ENCODE peak calls at places on chromosome 21, in eight cellular contexts. J is transverse colon, O is lower leg skin, H is tibial nerve, I is Peyer's patch, Y is A549, Z is suprapubic skin, Q is stomach. S is an unnamed sample.
A peak's percentile ranks its signal among the peaks of the same experiment; 100 is the strongest.

GRCh38 chr21:15749868-15750174 is 20.0 kb downstream of the USP25 start:
- DNase-seq in J (no peak), O (no peak), H (no peak), I (no peak), Y (no peak), Z (no peak), Q (no peak), S (peak; percentile 40)

GRCh38 chr21:25107708-25108107 is 499.6 kb downstream of the MRPL39 start:
- DNase-seq in J (no peak), O (no peak), H (no peak), I (no peak), Y (no peak), Z (no peak), Q (no peak), S (no peak)

GRCh38 chr21:16002872-16003466 is 273.2 kb downstream of the USP25 start:
- DNase-seq in J (no peak), O (no peak), H (no peak), I (no peak), Y (no peak), Z (no peak), Q (no peak), S (no peak)

GRCh38 chr21:28436286-28436932 is 556.3 kb downstream of the LTN1 start:
- DNase-seq in J (no peak), O (no peak), H (no peak), I (no peak), Y (no peak), Z (no peak), Q (no peak), S (no peak)

GRCh38 chr21:20997633-20998455 is at the start of gene NCAM2:
- DNase-seq in J (peak; percentile 64), O (peak; percentile 89), H (peak; percentile 33), I (no peak), Y (no peak), Z (no peak), Q (peak; percentile 72), S (peak; percentile 87)

GRCh38 chr21:34603710-34604057 is 11.2 kb downstream of the RCAN1 start:
- DNase-seq in J (no peak), O (no peak), H (no peak), I (no peak), Y (no peak), Z (no peak), Q (no peak), S (no peak)

GRCh38 chr21:25412090-25412489 is 195.2 kb downstream of the MRPL39 start:
- DNase-seq in J (no peak), O (no peak), H (no peak), I (no peak), Y (no peak), Z (no peak), Q (no peak), S (no peak)

GRCh38 chr21:28421716-28422480 is 570.8 kb downstream of the LTN1 start:
- DNase-seq in J (no peak), O (no peak), H (peak; percentile 32), I (no peak), Y (no peak), Z (no peak), Q (no peak), S (no peak)

GRCh38 chr21:25421327-25422028 is 185.8 kb downstream of the MRPL39 start:
- DNase-seq in J (peak; percentile 36), O (no peak), H (peak; percentile 45), I (peak; percentile 74), Y (no peak), Z (no peak), Q (peak; percentile 39), S (peak; percentile 9)

GRCh38 chr21:39660596-39660995 is 47.9 kb downstream of the B3GALT5 start:
- DNase-seq in J (peak; percentile 66), O (peak; percentile 79), H (peak; percentile 14), I (no peak), Y (peak; percentile 43), Z (peak; percentile 67), Q (no peak), S (peak; percentile 20)

GRCh38 chr21:20315044-20315443 is 683.2 kb upstream of the NCAM2 start:
- DNase-seq in J (no peak), O (no peak), H (no peak), I (no peak), Y (no peak), Z (no peak), Q (no peak), S (no peak)

GRCh38 chr21:29534448-29534847 is 235.7 kb downstream of the BACH1 start:
- DNase-seq in J (no peak), O (no peak), H (no peak), I (no peak), Y (no peak), Z (no peak), Q (no peak), S (no peak)

GRCh38 chr21:36245115-36245514 is 74.9 kb upstream of the MORC3 start:
- DNase-seq in J (no peak), O (no peak), H (no peak), I (no peak), Y (no peak), Z (no peak), Q (no peak), S (no peak)

GRCh38 chr21:36247316-36247715 is 72.7 kb upstream of the MORC3 start:
- DNase-seq in J (no peak), O (no peak), H (no peak), I (no peak), Y (no peak), Z (no peak), Q (no peak), S (no peak)

GRCh38 chr21:36246080-36246631 is 73.8 kb upstream of the MORC3 start:
- DNase-seq in J (peak; percentile 24), O (no peak), H (no peak), I (no peak), Y (no peak), Z (no peak), Q (peak; percentile 79), S (no peak)

GRCh38 chr21:36241717-36242116 is 78.3 kb upstream of the MORC3 start:
- DNase-seq in J (no peak), O (no peak), H (no peak), I (no peak), Y (no peak), Z (no peak), Q (no peak), S (no peak)

GRCh38 chr21:36245649-36246048 is 74.3 kb upstream of the MORC3 start:
- DNase-seq in J (no peak), O (no peak), H (no peak), I (no peak), Y (no peak), Z (no peak), Q (no peak), S (no peak)
- TF ChIP-seq CTCF in J (no peak), O (no peak), H (no peak), I (no peak), Y (no peak), Z (no peak), Q (no peak), S (no peak)

DNA sequence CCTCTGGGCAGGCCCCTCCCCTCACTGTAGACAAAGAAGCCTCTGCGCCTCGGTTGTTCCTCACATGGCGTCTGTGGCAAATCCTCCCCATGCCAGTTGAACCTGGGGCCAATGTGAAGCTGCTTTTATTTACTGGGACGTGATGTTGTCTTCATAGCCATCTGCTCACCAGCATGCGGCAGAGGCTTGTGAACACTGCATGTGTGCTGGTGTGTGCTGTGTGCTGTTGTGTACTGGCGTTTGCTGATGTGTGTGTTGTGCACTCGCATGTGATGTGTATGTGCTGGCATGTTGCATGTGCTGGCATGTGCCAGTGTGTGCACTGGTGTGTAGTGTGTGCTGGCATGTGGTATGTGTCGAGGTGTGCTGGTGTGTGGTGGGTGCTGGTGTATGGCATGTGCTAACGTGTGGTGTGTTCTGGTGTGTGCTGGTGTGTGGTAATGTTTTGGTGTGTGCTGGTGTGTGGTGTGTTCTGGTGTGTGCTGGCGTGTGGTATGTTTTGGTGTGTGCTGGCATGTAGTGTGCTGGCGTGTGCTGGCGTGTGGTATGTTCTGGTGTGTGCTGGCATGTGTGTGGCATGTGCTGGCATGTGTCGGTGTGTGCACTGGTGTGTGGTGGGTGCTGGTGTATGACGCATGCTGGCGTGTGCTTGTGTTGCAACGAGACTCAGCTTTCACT is 37.2 kb upstream of the TRAPPC10 start:
- DNase-seq in J (no peak), O (no peak), H (no peak), I (no peak), Y (no peak), Z (no peak), Q (no peak), S (no peak)
- TF ChIP-seq POLR2A in J (no peak), O (no peak), H (no peak), I (no peak), Y (no peak), Z (no peak), Q (no peak), S (no peak)

DNA sequence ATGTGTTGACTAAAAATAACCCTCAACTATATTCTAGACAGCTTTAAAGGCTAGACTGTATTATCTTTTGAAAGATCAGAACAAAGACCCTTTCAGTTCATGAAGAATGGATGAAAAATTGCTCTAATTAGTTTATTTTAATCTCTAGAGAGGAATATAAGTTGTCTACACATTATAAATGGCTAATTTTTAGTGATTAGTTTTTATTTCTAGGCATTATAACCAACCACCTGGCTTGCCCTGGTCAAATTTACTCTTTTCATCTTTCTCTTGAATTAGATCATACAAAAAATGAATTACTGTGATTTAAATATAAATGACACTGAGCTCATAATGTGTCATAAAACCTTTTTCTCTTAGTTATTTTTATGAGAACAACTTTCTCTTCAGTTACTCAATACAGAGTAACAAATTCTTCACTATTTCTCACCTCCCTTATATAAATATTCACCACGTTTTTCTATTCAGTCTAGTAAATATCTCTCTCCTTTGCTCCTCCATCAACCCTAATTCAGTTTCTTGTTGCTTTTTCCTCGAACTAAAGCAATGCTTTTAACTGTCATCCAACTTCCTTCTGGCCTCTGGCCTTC is 428.6 kb upstream of the TMPRSS15 start:
- DNase-seq in J (no peak), O (no peak), H (no peak), I (no peak), Y (no peak), Z (no peak), Q (no peak), S (no peak)
- TF ChIP-seq CTCF in J (no peak), O (no peak), H (no peak), I (no peak), Y (no peak), Z (no peak), Q (no peak), S (no peak)

GRCh38 chr21:32772281-32773047 is 909 bp upstream of the PAXBP1 start:
- DNase-seq in J (peak; percentile 60), O (no peak), H (peak; percentile 16), I (peak; percentile 29), Y (peak; percentile 19), Z (no peak), Q (peak; percentile 44), S (peak; percentile 63)
- TF ChIP-seq POLR2A in J (peak; percentile 5), O (no peak), H (no peak), I (no peak), Y (no peak), Z (no peak), Q (no peak), S (no peak)

DNA sequence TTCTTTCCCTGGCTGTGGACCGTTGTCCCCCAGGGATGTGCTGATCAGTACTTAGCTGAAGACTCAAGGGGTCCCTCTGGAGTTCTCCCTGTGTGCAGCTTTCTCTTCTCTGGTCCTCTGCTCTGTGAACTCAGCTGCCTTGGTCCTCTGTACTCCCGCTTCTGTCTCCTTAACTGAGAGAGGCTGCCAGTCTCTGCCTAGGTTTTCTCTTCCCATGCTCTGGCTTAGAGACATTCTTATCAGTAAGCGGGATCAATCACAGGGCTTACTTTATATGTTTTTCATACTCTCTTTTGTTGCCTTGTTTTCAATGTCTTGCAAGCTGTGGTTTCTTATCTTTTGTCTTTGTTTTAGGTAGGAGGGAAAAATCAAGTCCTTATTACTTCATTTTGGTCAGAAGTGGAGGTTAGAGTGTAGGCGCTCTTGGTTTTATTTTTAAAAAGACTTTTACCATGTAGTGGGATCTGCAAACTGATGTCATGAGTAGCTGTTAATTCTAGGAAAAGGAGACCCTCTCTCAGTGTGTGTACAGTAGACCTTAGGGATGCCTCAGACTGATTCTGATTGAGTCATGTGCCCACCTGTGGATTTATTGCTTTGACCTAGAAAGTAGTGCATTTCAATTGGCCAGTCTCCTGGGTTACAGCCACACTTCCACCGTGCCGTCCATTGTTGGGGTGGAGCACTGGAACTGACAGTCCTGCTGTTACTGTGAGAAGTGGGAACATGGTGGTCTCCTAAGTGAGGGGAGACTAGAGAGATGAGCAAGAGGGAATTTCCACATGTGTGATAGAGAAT is 46.6 kb downstream of the TTC3 start:
- DNase-seq in J (no peak), O (no peak), H (no peak), I (no peak), Y (no peak), Z (no peak), Q (no peak), S (no peak)
- TF ChIP-seq CTCF in J (no peak), O (no peak), H (no peak), I (no peak), Y (no peak), Z (no peak), Q (no peak), S (no peak)